ENCODE peak calls at places on chromosomes 11 and 22, in ten cellular contexts. O, E, L, S, R, G, J, C, T and W are unnamed samples.

GRCh38 chr11:58471892-58472291 is 29.9 kb upstream of the OR5B12 start:
- DNase-seq in O (no peak), T (no peak), R (no peak), L (no peak), G (no peak), S (no peak), C (no peak), J (no peak), E (no peak), W (no peak)

GRCh38 chr22:33139937-33140336 is 81.8 kb upstream of the SYN3 start:
- DNase-seq in T (no peak), E (no peak), C (no peak), O (no peak), G (no peak), R (no peak), J (no peak), S (no peak), L (no peak), W (no peak)

GRCh38 chr11:116459233-116459632 is 313.6 kb downstream of the BUD13 start:
- DNase-seq in C (no peak), G (no peak), L (peak), J (no peak), R (no peak), E (no peak), O (no peak), T (no peak), S (no peak), W (no peak)

GRCh38 chr11:78290293-78291176 is 101.8 kb downstream of the USP35 start:
- DNase-seq in R (peak), E (no peak), O (peak), L (no peak), J (no peak), S (peak), G (no peak), C (peak), T (peak), W (peak)

GRCh38 chr11:75259711-75260110 is 19.1 kb downstream of the TPBGL start:
- DNase-seq in E (no peak), R (no peak), J (no peak), S (no peak), T (no peak), G (no peak), O (no peak), L (peak), C (no peak), W (no peak)

GRCh38 chr22:46289244-46289891 is 7.3 kb upstream of the GTSE1 start:
- DNase-seq in G (no peak), L (no peak), E (no peak), T (no peak), C (no peak), O (no peak), J (no peak), R (no peak), S (no peak), W (no peak)

GRCh38 chr11:65546217-65546958 is 11.8 kb downstream of the LTBP3 start:
- DNase-seq in E (peak), R (no peak), J (peak), L (peak), S (no peak), T (no peak), O (no peak), G (no peak), C (peak), W (no peak)

GRCh38 chr11:8083088-8083395 is 2.0 kb downstream of the TUB start:
- DNase-seq in L (no peak), O (no peak), S (no peak), G (no peak), E (no peak), R (no peak), T (no peak), C (no peak), J (no peak), W (no peak)

GRCh38 chr22:49404576-49405199 is 423.0 kb downstream of the BRD1 start:
- DNase-seq in G (no peak), E (no peak), L (no peak), S (no peak), R (no peak), O (no peak), T (no peak), J (no peak), C (no peak), W (no peak)

GRCh38 chr22:49406047-49406650 is 421.5 kb downstream of the BRD1 start:
- DNase-seq in G (no peak), J (no peak), S (no peak), T (no peak), L (no peak), C (no peak), R (no peak), E (no peak), O (no peak), W (no peak)

GRCh38 chr22:49406879-49407587 is 420.6 kb downstream of the BRD1 start:
- DNase-seq in R (no peak), S (no peak), C (no peak), G (no peak), O (no peak), E (no peak), L (no peak), J (no peak), T (no peak), W (no peak)

GRCh38 chr22:49404020-49404419 is 423.7 kb downstream of the BRD1 start:
- DNase-seq in J (no peak), T (no peak), S (no peak), G (no peak), C (no peak), O (no peak), L (no peak), R (no peak), E (no peak), W (no peak)

DNA sequence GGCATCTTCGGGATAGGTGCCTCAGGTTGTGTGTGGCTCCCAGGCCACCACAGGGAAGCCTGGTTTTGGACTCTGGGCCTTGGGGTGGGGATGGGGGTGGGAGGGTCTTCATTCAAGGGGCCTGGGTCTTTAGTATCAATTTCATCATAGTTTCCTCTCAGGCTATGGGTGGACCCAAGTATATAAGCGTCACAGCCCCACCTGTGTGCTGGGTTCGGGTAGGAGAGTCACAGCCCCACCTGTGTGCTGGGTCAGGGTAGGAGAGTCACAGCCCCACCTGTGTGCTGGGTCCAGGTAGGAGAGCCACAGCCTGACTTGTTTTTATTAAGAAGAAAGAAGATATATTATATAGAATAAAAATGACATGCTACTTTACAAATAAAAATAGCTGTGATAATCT is 422.1 kb downstream of the BRD1 start:
- DNase-seq in G (no peak), R (no peak), J (no peak), C (no peak), L (no peak), S (no peak), E (no peak), O (no peak), T (no peak), W (no peak)
- H3K4me3 ChIP-seq in G (no peak), R (no peak), J (no peak), C (no peak), L (no peak), S (no peak), E (no peak), O (no peak), T (no peak), W (no peak)

GRCh38 chr22:43464809-43465208 is 53.0 kb downstream of the MPPED1 start:
- DNase-seq in L (no peak), C (no peak), J (no peak), E (no peak), T (no peak), R (no peak), S (no peak), G (no peak), O (no peak), W (no peak)
- H3K4me3 ChIP-seq in L (no peak), C (no peak), J (no peak), E (no peak), T (no peak), R (no peak), S (no peak), G (no peak), O (no peak), W (no peak)

GRCh38 chr22:50189184-50189848 is 3.6 kb downstream of the TRABD start:
- DNase-seq in G (no peak), L (peak), E (no peak), J (no peak), R (no peak), O (no peak), C (no peak), S (no peak), T (no peak), W (no peak)

GRCh38 chr22:50186789-50187523 is 1.2 kb downstream of the TRABD start:
- DNase-seq in J (no peak), T (peak), G (no peak), L (peak), R (no peak), E (no peak), C (peak), O (peak), S (no peak), W (peak)

GRCh38 chr22:50190182-50190951 is 4.7 kb downstream of the TRABD start:
- DNase-seq in T (no peak), L (peak), E (peak), O (peak), S (no peak), C (peak), G (peak), R (no peak), J (peak), W (peak)

GRCh38 chr22:50189849-50190181 is 4.1 kb downstream of the TRABD start:
- DNase-seq in J (no peak), R (no peak), O (no peak), T (no peak), G (no peak), L (peak), E (no peak), C (peak), S (no peak), W (peak)

GRCh38 chr22:50188356-50188755 is 2.6 kb downstream of the TRABD start:
- DNase-seq in O (no peak), T (no peak), G (no peak), R (no peak), C (no peak), J (no peak), S (no peak), L (no peak), E (no peak), W (no peak)
- H3K4me3 ChIP-seq in O (no peak), T (no peak), G (no peak), R (no peak), C (no peak), J (no peak), S (no peak), L (no peak), E (no peak), W (no peak)

GRCh38 chr11:73622920-73623593 is 23.3 kb upstream of the PLEKHB1 start:
- DNase-seq in E (no peak), J (no peak), L (no peak), C (no peak), R (no peak), O (no peak), G (no peak), S (no peak), T (no peak), W (no peak)

GRCh38 chr11:73623651-73624050 is 22.7 kb upstream of the PLEKHB1 start:
- DNase-seq in O (no peak), L (no peak), T (no peak), R (no peak), S (no peak), E (no peak), J (no peak), C (no peak), G (no peak), W (no peak)

GRCh38 chr11:73629907-73630306 is 16.5 kb upstream of the PLEKHB1 start:
- DNase-seq in G (no peak), O (no peak), S (no peak), R (no peak), C (no peak), J (no peak), T (no peak), L (no peak), E (no peak), W (no peak)

DNA sequence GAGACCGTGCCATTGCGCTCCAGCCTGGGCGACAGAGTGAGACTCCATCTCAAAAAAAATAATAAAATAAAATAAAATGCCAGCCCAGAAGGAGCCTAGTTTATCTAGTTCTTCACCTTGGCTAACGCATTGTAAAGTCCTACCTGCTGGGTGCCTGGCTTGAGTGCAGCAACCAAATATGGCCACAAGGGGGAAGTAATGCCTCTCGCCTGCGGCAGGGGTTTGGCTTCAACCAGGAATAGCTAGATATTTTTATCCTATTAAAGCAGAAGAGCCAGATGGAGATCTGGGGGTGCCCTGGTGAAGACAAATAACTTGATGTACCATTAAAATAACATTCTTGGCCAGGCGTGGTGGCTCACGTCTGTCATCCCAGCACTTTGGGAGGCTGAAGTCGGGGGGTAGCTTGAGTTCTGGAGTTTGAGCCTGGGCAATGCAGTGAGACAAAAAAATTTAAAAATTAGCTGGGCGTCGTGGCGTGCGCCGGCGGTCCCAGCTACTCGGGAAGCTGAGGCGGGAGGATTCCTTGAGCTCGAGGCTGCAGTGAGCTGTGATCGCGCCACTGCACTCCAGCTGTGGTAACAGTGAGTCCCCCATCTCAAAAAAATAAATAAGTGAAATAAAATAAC is 20.6 kb upstream of the PLEKHB1 start:
- DNase-seq in G (peak), S (peak), C (peak), O (peak), L (peak), E (no peak), R (no peak), J (peak), T (peak), W (peak)
- H3K4me3 ChIP-seq in G (no peak), S (peak), C (no peak), O (peak), L (no peak), E (no peak), R (peak), J (no peak), T (peak), W (peak)

GRCh38 chr11:47354913-47355282 is 2.4 kb upstream of the MYBPC3 start:
- DNase-seq in O (no peak), J (no peak), G (no peak), S (no peak), R (no peak), E (no peak), T (no peak), C (no peak), L (no peak), W (no peak)
- H3K4me3 ChIP-seq in O (peak), J (no peak), G (no peak), S (peak), R (peak), E (peak), T (no peak), C (peak), L (peak), W (peak)

GRCh38 chr11:3989251-3989650 is 105.3 kb upstream of the RRM1 start:
- DNase-seq in R (no peak), J (no peak), S (no peak), O (no peak), C (no peak), T (no peak), G (peak), L (no peak), E (no peak), W (no peak)
- H3K4me3 ChIP-seq in R (no peak), J (no peak), S (no peak), O (no peak), C (no peak), T (peak), G (no peak), L (no peak), E (peak), W (no peak)

DNA sequence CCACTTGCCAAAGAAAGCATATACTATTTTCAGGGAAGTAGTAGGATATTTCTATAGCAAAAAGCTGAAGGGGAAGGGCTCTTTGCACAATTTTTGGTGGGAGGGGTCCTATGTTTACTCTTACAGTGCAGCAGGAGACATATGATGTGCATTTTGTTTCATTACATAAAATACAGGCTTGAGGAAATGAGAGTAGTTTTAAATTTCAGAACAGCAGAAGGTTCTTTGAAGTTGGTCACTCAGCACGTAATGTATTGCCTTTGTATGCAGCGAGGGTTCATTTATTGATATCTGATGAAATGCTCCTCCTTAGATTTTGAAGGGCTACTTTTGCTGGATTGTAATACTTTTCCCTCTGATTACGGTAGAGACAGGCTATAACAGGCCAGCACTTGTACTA is 3.1 kb upstream of the PIK3IP1 start:
- DNase-seq in G (no peak), L (no peak), C (no peak), R (no peak), O (no peak), S (no peak), T (no peak), E (no peak), J (peak), W (no peak)
- H3K4me3 ChIP-seq in G (no peak), L (no peak), C (no peak), R (no peak), O (no peak), S (no peak), T (no peak), E (no peak), J (peak), W (no peak)